ENCODE peak calls at places on chromosomes 5 and 9, in seven cellular contexts. H is neuronal stem cell; Z is HepG2; U is CD4-positive, alpha-beta memory T cell; W is aorta; S is GM23338; P is heart right ventricle. F is an unnamed sample. For H3K4me1 and H3K27me3, the result is how much of the 10 kb centered on the place peaks cover.

GRCh38 chr9:83304686-83305085 is 233.5 kb downstream of the FRMD3 start:
- DNase-seq in H (no peak), Z (no peak), U (no peak), W (peak), S (no peak), P (peak), F (peak)

GRCh38 chr5:151751091-151751490 is 7.3 kb downstream of the ATOX1 start:
- DNase-seq in H (no peak), Z (no peak), U (no peak), W (no peak), S (no peak), P (no peak), F (no peak)

GRCh38 chr5:123412206-123412605 is 11.0 kb downstream of the CEP120 start:
- DNase-seq in H (no peak), Z (no peak), U (no peak), W (no peak), S (no peak), P (no peak), F (no peak)

GRCh38 chr5:156121234-156121633 is 205.7 kb upstream of the SGCD start:
- DNase-seq in H (no peak), Z (no peak), U (no peak), W (no peak), S (no peak), P (no peak), F (no peak)

GRCh38 chr9:76877961-76878360 is 28.0 kb downstream of the PRUNE2 start:
- DNase-seq in H (no peak), Z (no peak), U (no peak), W (no peak), S (no peak), P (no peak), F (no peak)

GRCh38 chr9:119078015-119078414 is 291.2 kb downstream of the BRINP1 start:
- DNase-seq in H (no peak), Z (no peak), U (no peak), W (no peak), S (peak), P (no peak), F (no peak)

GRCh38 chr9:133823189-133824105 is 85.3 kb upstream of the SARDH start:
- DNase-seq in H (no peak), Z (no peak), U (no peak), W (no peak), S (no peak), P (no peak), F (no peak)

GRCh38 chr5:146878471-146879172 is at the start of gene PPP2R2B:
- DNase-seq in H (peak), Z (no peak), U (peak), W (peak), S (peak), P (peak), F (peak)

GRCh38 chr5:80569961-80570786 is at the start of gene ANKRD34B:
- DNase-seq in H (peak), Z (no peak), U (no peak), W (no peak), S (peak), P (no peak), F (no peak)

GRCh38 chr5:115723224-115723623 is 93.2 kb downstream of the CDO1 start:
- DNase-seq in H (no peak), Z (no peak), U (no peak), W (no peak), S (no peak), P (no peak), F (no peak)

GRCh38 chr5:1672396-1672795 is 127.2 kb downstream of the MRPL36 start:
- DNase-seq in H (no peak), Z (no peak), U (no peak), W (no peak), S (peak), P (no peak), F (no peak)

GRCh38 chr5:176646049-176646706 is 1.1 kb upstream of the TSPAN17 start:
- DNase-seq in H (no peak), Z (no peak), U (no peak), W (no peak), S (no peak), P (no peak), F (no peak)

GRCh38 chr5:59785701-59786100 is 107.8 kb downstream of the PDE4D start:
- DNase-seq in H (no peak), Z (no peak), U (no peak), W (no peak), S (no peak), P (no peak), F (no peak)

GRCh38 chr9:110545705-110546104 is 33.8 kb downstream of the SVEP1 start:
- DNase-seq in H (no peak), Z (peak), U (no peak), W (no peak), S (no peak), P (no peak), F (no peak)

GRCh38 chr5:166648736-166649135 is 1642.7 kb upstream of the WWC1 start:
- DNase-seq in H (no peak), Z (no peak), U (no peak), W (no peak), S (no peak), P (no peak), F (no peak)

GRCh38 chr5:956941-957729 is 51.5 kb upstream of the NKD2 start:
- DNase-seq in H (no peak), Z (peak), U (peak), W (peak), S (peak), P (no peak), F (no peak)

GRCh38 chr5:24591426-24591825 is 53.4 kb downstream of the CDH10 start:
- DNase-seq in H (no peak), Z (no peak), U (no peak), W (no peak), S (no peak), P (no peak), F (no peak)

GRCh38 chr5:54556136-54556535 is 38.6 kb downstream of the SNX18 start:
- DNase-seq in H (no peak), Z (no peak), U (no peak), W (no peak), S (no peak), P (no peak), F (no peak)

GRCh38 chr5:181234455-181235306 is 9.0 kb downstream of the RACK1 start:
- DNase-seq in H (no peak), Z (no peak), U (no peak), W (no peak), S (peak), P (no peak), F (no peak)

GRCh38 chr5:143564417-143564816 is 160.9 kb upstream of the NR3C1 start:
- DNase-seq in H (no peak), Z (no peak), U (no peak), W (no peak), S (no peak), P (no peak), F (no peak)

GRCh38 chr5:1542755-1543154 is 19.0 kb upstream of the LPCAT1 start:
- DNase-seq in H (no peak), Z (no peak), U (no peak), W (peak), S (no peak), P (no peak), F (peak)

GRCh38 chr5:58497956-58498942 is 7.0 kb downstream of the GAPT start:
- DNase-seq in H (peak), Z (peak), U (no peak), W (no peak), S (peak), P (no peak), F (peak)

GRCh38 chr9:91162784-91163440 is 198.8 kb downstream of the AUH start:
- DNase-seq in H (no peak), Z (no peak), U (peak), W (peak), S (no peak), P (no peak), F (no peak)

GRCh38 chr5:66540078-66540477 is 56.1 kb upstream of the MAST4 start:
- DNase-seq in H (no peak), Z (no peak), U (no peak), W (no peak), S (no peak), P (no peak), F (no peak)

GRCh38 chr5:180637962-180638680 is 11.3 kb downstream of the FLT4 start:
- DNase-seq in H (no peak), Z (no peak), U (no peak), W (peak), S (no peak), P (no peak), F (peak)

GRCh38 chr5:89191374-89191773 is 308.4 kb upstream of the MEF2C start:
- DNase-seq in H (no peak), Z (no peak), U (no peak), W (no peak), S (no peak), P (no peak), F (no peak)

GRCh38 chr9:6616976-6617375 is 28.6 kb downstream of the GLDC start:
- DNase-seq in H (no peak), Z (no peak), U (no peak), W (no peak), S (no peak), P (no peak), F (no peak)

GRCh38 chr5:107092695-107093094 is 578.0 kb downstream of the EFNA5 start:
- DNase-seq in H (no peak), Z (no peak), U (no peak), W (no peak), S (no peak), P (no peak), F (no peak)

GRCh38 chr5:97628011-97628410 is 445.0 kb upstream of the RIOK2 start:
- DNase-seq in H (no peak), Z (no peak), U (no peak), W (no peak), S (no peak), P (no peak), F (no peak)

GRCh38 chr5:81140942-81141341 is 92.2 kb upstream of the CKMT2 start:
- DNase-seq in H (no peak), Z (no peak), U (no peak), W (peak), S (no peak), P (no peak), F (no peak)

GRCh38 chr5:148988328-148988727 is 74.5 kb downstream of the SH3TC2 start:
- DNase-seq in H (no peak), Z (no peak), U (no peak), W (no peak), S (no peak), P (no peak), F (no peak)

GRCh38 chr5:179377421-179378115 is 32.3 kb upstream of the ADAMTS2 start:
- DNase-seq in H (no peak), Z (no peak), U (no peak), W (no peak), S (no peak), P (no peak), F (no peak)

GRCh38 chr5:35754481-35754880 is 102.2 kb upstream of the IL7R start:
- DNase-seq in H (no peak), Z (no peak), U (no peak), W (no peak), S (peak), P (no peak), F (no peak)

GRCh38 chr9:35203531-35203930 is 41.7 kb downstream of the UNC13B start:
- DNase-seq in H (no peak), Z (no peak), U (no peak), W (no peak), S (peak), P (no peak), F (no peak)
- H3K4me1 ChIP-seq in H (under half), Z (under half), U (under half), W (under half), S (under half), P (under half), F (under half)

GRCh38 chr5:140056880-140057279 is 13.8 kb upstream of the NRG2 start:
- DNase-seq in H (no peak), Z (no peak), U (no peak), W (no peak), S (no peak), P (no peak), F (no peak)
- H3K27me3 ChIP-seq in H (under half), Z (under half), U (under half), W (under half), S (under half), P (under half), F (under half)

DNA sequence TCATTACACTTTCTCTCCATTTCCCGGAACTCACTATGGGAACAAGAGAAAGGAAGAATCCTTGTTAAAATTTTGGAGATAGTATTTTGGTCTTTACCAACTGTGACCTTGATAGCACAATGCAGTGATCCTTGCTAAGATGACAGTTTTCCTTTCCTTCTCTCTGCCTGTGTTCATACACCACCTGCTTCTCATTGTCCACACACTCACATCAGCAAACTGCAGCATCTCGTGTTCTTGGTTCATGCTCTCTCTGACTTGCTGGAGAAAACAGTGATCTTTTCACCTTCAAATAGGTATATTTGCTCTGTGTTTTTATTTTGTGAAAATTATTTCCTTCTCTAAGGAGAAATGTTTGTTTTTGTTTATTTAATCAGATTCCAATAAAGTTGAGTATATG is 336.9 kb upstream of the CLINT1 start:
- DNase-seq in H (no peak), Z (no peak), U (no peak), W (no peak), S (no peak), P (no peak), F (no peak)
- H3K4me1 ChIP-seq in H (under half), Z (under half), U (under half), W (under half), S (under half), P (under half), F (under half)

GRCh38 chr5:135193213-135194125 is 159.4 kb upstream of the PITX1 start:
- DNase-seq in H (no peak), Z (no peak), U (no peak), W (no peak), S (no peak), P (no peak), F (no peak)
- H3K27me3 ChIP-seq in H (half or more), Z (under half), U (under half), W (under half), S (under half), P (under half), F (under half)

GRCh38 chr5:14191325-14191724 is 48.2 kb downstream of the TRIO start:
- DNase-seq in H (no peak), Z (no peak), U (no peak), W (no peak), S (no peak), P (no peak), F (no peak)

GRCh38 chr5:14188778-14189177 is 45.6 kb downstream of the TRIO start:
- DNase-seq in H (no peak), Z (no peak), U (no peak), W (no peak), S (no peak), P (no peak), F (no peak)

GRCh38 chr5:14189680-14190079 is 46.5 kb downstream of the TRIO start:
- DNase-seq in H (no peak), Z (no peak), U (no peak), W (no peak), S (no peak), P (no peak), F (no peak)

GRCh38 chr5:14187660-14188059 is 44.5 kb downstream of the TRIO start:
- DNase-seq in H (no peak), Z (no peak), U (no peak), W (no peak), S (no peak), P (no peak), F (no peak)

DNA sequence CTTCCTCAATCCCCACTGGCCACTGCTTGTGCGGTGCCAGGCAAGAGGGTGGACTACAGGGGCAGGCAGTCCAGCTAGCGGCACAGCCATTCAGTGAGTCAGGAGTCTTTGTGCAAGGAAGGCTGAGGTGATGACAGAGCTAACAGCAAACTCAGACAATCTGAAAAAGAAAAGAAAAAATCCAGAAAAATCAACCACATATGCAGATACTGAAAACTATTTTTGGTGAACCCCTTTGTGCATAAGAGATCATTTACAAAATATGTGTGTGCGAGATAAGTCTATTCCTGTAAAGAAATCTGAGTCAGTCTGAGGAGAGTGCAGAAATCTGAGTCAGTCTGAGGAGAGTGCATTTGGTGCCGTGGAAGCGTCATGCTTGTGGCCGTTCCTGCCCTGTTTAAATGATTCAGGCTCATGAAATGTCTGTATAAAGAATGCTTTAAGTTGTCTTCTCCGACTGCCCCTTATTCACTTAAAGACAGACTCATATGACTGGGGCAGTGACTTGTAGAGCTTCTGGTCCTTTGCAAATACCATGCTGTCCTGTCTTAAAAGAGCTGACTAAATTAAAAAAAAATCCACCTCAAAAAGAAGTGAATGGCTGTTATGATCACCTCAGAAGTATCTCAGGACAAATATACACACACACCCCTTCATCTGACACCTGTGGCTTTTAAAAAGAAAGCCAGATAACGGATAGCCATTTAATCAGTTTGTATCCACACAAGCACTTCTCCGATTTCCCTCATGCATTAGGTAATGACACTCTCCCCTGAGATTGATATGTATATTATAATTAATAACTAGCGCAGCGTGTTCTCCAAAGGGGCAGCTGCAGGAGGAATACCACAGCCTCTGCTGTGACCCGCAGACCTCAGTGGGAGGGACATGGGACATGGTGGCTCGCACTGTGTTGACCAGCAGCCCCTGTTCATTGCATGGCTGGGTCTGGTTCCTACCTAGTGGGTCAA is 47.3 kb downstream of the TRIO start:
- DNase-seq in H (no peak), Z (no peak), U (no peak), W (peak), S (no peak), P (no peak), F (no peak)
- H3K4me1 ChIP-seq in H (under half), Z (under half), U (under half), W (under half), S (half or more), P (half or more), F (under half)

GRCh38 chr9:131837836-131838235 is 98.0 kb upstream of the RAPGEF1 start:
- DNase-seq in H (no peak), Z (no peak), U (no peak), W (no peak), S (no peak), P (no peak), F (no peak)
- H3K27me3 ChIP-seq in H (under half), Z (under half), U (under half), W (under half), S (under half), P (under half), F (under half)

GRCh38 chr5:78377056-78377717 is 16.8 kb downstream of the SCAMP1 start:
- DNase-seq in H (no peak), Z (no peak), U (no peak), W (no peak), S (no peak), P (peak), F (peak)

GRCh38 chr5:78377718-78378105 is 17.3 kb downstream of the SCAMP1 start:
- DNase-seq in H (no peak), Z (no peak), U (no peak), W (no peak), S (no peak), P (no peak), F (no peak)

GRCh38 chr5:78373231-78373630 is 12.8 kb downstream of the SCAMP1 start:
- DNase-seq in H (no peak), Z (no peak), U (no peak), W (no peak), S (peak), P (no peak), F (no peak)

DNA sequence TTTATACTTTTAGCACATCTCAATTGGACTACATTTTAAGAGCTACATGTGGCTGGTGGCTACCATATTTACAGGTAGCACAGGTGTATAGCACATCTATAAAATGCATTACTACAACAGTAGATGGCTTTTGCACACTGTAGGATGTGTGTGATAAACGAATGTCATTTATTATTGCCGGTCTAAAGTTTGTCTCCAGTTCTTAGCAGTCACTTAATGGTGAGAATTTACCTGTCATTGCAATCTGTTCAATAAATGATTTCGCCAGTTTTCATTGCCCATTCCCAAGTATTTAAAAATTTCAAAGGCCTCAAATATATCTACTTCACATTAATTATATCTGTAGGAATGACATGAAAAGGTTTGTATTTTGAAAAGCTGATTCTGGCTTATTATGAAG is 15.9 kb downstream of the SCAMP1 start:
- DNase-seq in H (no peak), Z (no peak), U (no peak), W (no peak), S (no peak), P (no peak), F (no peak)
- H3K4me1 ChIP-seq in H (under half), Z (under half), U (under half), W (under half), S (under half), P (under half), F (under half)

DNA sequence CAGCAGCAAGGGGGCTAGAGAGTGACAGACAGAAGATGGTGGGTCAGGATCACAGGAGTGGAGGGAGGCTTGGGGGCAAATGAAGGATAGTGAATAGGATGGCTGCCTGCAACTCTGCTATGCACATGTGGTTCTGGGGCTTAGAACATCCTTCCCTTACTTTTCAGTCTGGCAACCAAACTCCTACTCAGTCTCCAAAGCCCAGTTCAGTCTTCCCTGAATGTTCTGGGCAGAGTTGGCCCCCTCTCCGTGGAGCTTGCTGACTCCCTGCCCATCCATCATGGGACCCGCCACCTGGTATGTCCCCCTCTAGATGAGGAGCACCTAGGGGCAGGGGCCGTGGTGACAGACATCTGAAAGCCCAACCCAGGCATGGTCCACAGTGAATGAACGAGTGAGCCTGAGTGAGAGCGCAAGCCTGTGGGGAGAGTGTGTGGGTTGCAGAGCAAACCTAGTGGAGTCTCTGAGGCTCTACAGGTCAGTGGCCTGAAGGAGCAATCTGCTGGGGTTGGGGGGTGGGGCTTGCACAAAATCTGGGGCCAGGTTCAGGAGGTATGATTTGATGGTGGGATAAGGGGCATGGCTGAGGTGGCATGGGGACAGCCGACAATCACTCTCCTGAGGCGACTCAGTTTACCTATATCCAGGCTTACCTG is 180.6 kb downstream of the FGF18 start:
- DNase-seq in H (no peak), Z (no peak), U (no peak), W (no peak), S (no peak), P (no peak), F (no peak)
- H3K27me3 ChIP-seq in H (under half), Z (under half), U (under half), W (under half), S (under half), P (under half), F (under half)